ENCODE peak calls at places on chromosomes 11 and 22, in six cellular contexts. O, T, R, W, V and X are unnamed samples.

GRCh38 chr11:79375818-79376550 is 64.8 kb downstream of the TENM4 start:
- DNase-seq in W (no peak), T (no peak), R (no peak), V (no peak), O (no peak), X (no peak)

GRCh38 chr11:108084811-108085210 is 36.6 kb upstream of the ACAT1 start:
- DNase-seq in V (no peak), W (no peak), O (no peak), T (no peak), R (no peak), X (no peak)

GRCh38 chr11:72223615-72224586 is 666 bp upstream of the INPPL1 start:
- DNase-seq in V (no peak), O (peak), W (peak), R (no peak), T (peak), X (peak)

GRCh38 chr11:45663486-45664375 is 1.7 kb downstream of the CHST1 start:
- DNase-seq in W (no peak), O (no peak), R (no peak), V (no peak), T (no peak), X (no peak)

GRCh38 chr11:78101073-78101472 is 21.4 kb upstream of the NDUFC2 start:
- DNase-seq in O (no peak), T (no peak), V (peak), R (no peak), W (no peak), X (peak)

GRCh38 chr11:69911310-69912160 is 92.3 kb upstream of the FGF3 start:
- DNase-seq in R (no peak), V (no peak), O (peak), W (no peak), T (peak), X (no peak)

GRCh38 chr11:70854891-70855556 is 397.4 kb downstream of the SHANK2 start:
- DNase-seq in W (no peak), V (no peak), T (no peak), R (no peak), O (no peak), X (no peak)

GRCh38 chr11:18461909-18462308 is 6.3 kb downstream of the LDHAL6A start:
- DNase-seq in O (no peak), R (no peak), W (no peak), V (no peak), T (no peak), X (no peak)

GRCh38 chr11:115892016-115892415 is 387.8 kb upstream of the CADM1 start:
- DNase-seq in W (no peak), O (no peak), V (no peak), T (no peak), R (no peak), X (no peak)

GRCh38 chr11:78622666-78623065 is 48.0 kb upstream of the NARS2 start:
- DNase-seq in W (no peak), R (no peak), O (no peak), V (no peak), T (no peak), X (no peak)

GRCh38 chr11:450809-451451 is 851 bp downstream of the PTDSS2 start:
- DNase-seq in T (peak), V (no peak), O (peak), R (peak), W (peak), X (peak)

GRCh38 chr11:13462311-13462927 is 603 bp downstream of the BTBD10 start:
- DNase-seq in O (peak), T (peak), R (peak), V (no peak), W (peak), X (peak)

GRCh38 chr11:11731311-11732083 is 109.7 kb upstream of the GALNT18 start:
- DNase-seq in T (no peak), O (no peak), W (no peak), R (no peak), V (peak), X (peak)

GRCh38 chr11:117856252-117856651 is 20.2 kb downstream of the FXYD6 start:
- DNase-seq in V (no peak), W (no peak), T (peak), O (no peak), R (no peak), X (no peak)

GRCh38 chr22:45226681-45227186 is 14.0 kb downstream of the KIAA0930 start:
- DNase-seq in V (no peak), R (no peak), O (peak), W (no peak), T (peak), X (peak)

GRCh38 chr11:70170596-70171210 is 32.4 kb upstream of the FADD start:
- DNase-seq in W (no peak), O (no peak), T (no peak), V (no peak), R (no peak), X (no peak)

GRCh38 chr11:28083118-28083517 is 24.8 kb downstream of the KIF18A start:
- DNase-seq in W (no peak), V (no peak), O (no peak), R (no peak), T (no peak), X (no peak)

GRCh38 chr11:17639091-17639490 is 80.3 kb upstream of the MYOD1 start:
- DNase-seq in V (no peak), R (no peak), T (no peak), W (no peak), O (no peak), X (no peak)